ENCODE peak calls at places on chromosomes 7 and 10, in six cellular contexts. One of them, this sample, is unnamed.

GRCh38 chr10:88598060-88598459 is 11.5 kb downstream of the LIPJ start:
- DNase-seq in K562: no peak
- DNase-seq in SK-N-SH: no peak
- DNase-seq in GM12878: peak
- DNase-seq in HepG2: no peak
- DNase-seq in H1: no peak
- DNase-seq in this sample: peak

GRCh38 chr10:102072867-102073527 is 7.8 kb downstream of the HPS6 start:
- DNase-seq in K562: peak
- DNase-seq in SK-N-SH: peak
- DNase-seq in GM12878: no peak
- DNase-seq in HepG2: peak
- DNase-seq in H1: peak
- DNase-seq in this sample: peak

GRCh38 chr10:86287966-86288579 is 78.5 kb downstream of the GRID1 start:
- DNase-seq in K562: no peak
- DNase-seq in SK-N-SH: peak
- DNase-seq in GM12878: no peak
- DNase-seq in HepG2: no peak
- DNase-seq in H1: peak
- DNase-seq in this sample: no peak

GRCh38 chr7:40199076-40199802 is 64.4 kb downstream of the SUGCT start:
- DNase-seq in K562: peak
- DNase-seq in SK-N-SH: peak
- DNase-seq in GM12878: no peak
- DNase-seq in HepG2: no peak
- DNase-seq in H1: no peak
- DNase-seq in this sample: no peak

GRCh38 chr7:105209870-105210269 is 178.9 kb downstream of the SRPK2 start:
- DNase-seq in K562: no peak
- DNase-seq in SK-N-SH: peak
- DNase-seq in GM12878: no peak
- DNase-seq in HepG2: no peak
- DNase-seq in H1: no peak
- DNase-seq in this sample: no peak

GRCh38 chr10:98967601-98968000 is 268.1 kb downstream of the HPSE2 start:
- DNase-seq in K562: no peak
- DNase-seq in SK-N-SH: no peak
- DNase-seq in GM12878: no peak
- DNase-seq in HepG2: no peak
- DNase-seq in H1: no peak
- DNase-seq in this sample: no peak

GRCh38 chr7:44533301-44534055 is 7.7 kb downstream of the NPC1L1 start:
- DNase-seq in K562: no peak
- DNase-seq in SK-N-SH: peak
- DNase-seq in GM12878: no peak
- DNase-seq in HepG2: no peak
- DNase-seq in H1: no peak
- DNase-seq in this sample: no peak

GRCh38 chr7:40870108-40870507 is 735.3 kb downstream of the SUGCT start:
- DNase-seq in K562: no peak
- DNase-seq in SK-N-SH: no peak
- DNase-seq in GM12878: no peak
- DNase-seq in HepG2: no peak
- DNase-seq in H1: no peak
- DNase-seq in this sample: no peak

GRCh38 chr10:74093530-74094164 is 57.0 kb downstream of the AP3M1 start:
- DNase-seq in K562: no peak
- DNase-seq in SK-N-SH: no peak
- DNase-seq in GM12878: no peak
- DNase-seq in HepG2: no peak
- DNase-seq in H1: no peak
- DNase-seq in this sample: no peak

GRCh38 chr10:7417103-7417623 is 6.3 kb upstream of the SFMBT2 start:
- DNase-seq in K562: no peak
- DNase-seq in SK-N-SH: no peak
- DNase-seq in GM12878: no peak
- DNase-seq in HepG2: no peak
- DNase-seq in H1: no peak
- DNase-seq in this sample: no peak

GRCh38 chr10:109040622-109041021 is 882.7 kb downstream of the XPNPEP1 start:
- DNase-seq in K562: no peak
- DNase-seq in SK-N-SH: no peak
- DNase-seq in GM12878: no peak
- DNase-seq in HepG2: no peak
- DNase-seq in H1: no peak
- DNase-seq in this sample: no peak

GRCh38 chr7:12684186-12684585 is 3.2 kb upstream of the ARL4A start:
- DNase-seq in K562: no peak
- DNase-seq in SK-N-SH: no peak
- DNase-seq in GM12878: no peak
- DNase-seq in HepG2: no peak
- DNase-seq in H1: no peak
- DNase-seq in this sample: no peak

GRCh38 chr7:130823060-130823459 is 89.1 kb upstream of the KLF14 start:
- DNase-seq in K562: no peak
- DNase-seq in SK-N-SH: no peak
- DNase-seq in GM12878: no peak
- DNase-seq in HepG2: no peak
- DNase-seq in H1: no peak
- DNase-seq in this sample: no peak

GRCh38 chr7:69630292-69630691 is 32.0 kb downstream of the AUTS2 start:
- DNase-seq in K562: no peak
- DNase-seq in SK-N-SH: no peak
- DNase-seq in GM12878: no peak
- DNase-seq in HepG2: no peak
- DNase-seq in H1: no peak
- DNase-seq in this sample: no peak

GRCh38 chr10:70381491-70382421 is 669 bp downstream of the LRRC20 start:
- DNase-seq in K562: peak
- DNase-seq in SK-N-SH: peak
- DNase-seq in GM12878: no peak
- DNase-seq in HepG2: no peak
- DNase-seq in H1: peak
- DNase-seq in this sample: peak

GRCh38 chr7:21580073-21580521 is 37.3 kb downstream of the DNAH11 start:
- DNase-seq in K562: no peak
- DNase-seq in SK-N-SH: no peak
- DNase-seq in GM12878: peak
- DNase-seq in HepG2: no peak
- DNase-seq in H1: no peak
- DNase-seq in this sample: peak

GRCh38 chr7:74069086-74069541 is 14.5 kb upstream of the LIMK1 start:
- DNase-seq in K562: no peak
- DNase-seq in SK-N-SH: no peak
- DNase-seq in GM12878: no peak
- DNase-seq in HepG2: no peak
- DNase-seq in H1: no peak
- DNase-seq in this sample: no peak

GRCh38 chr7:137874390-137874789 is 27.6 kb upstream of the DGKI start:
- DNase-seq in K562: no peak
- DNase-seq in SK-N-SH: peak
- DNase-seq in GM12878: no peak
- DNase-seq in HepG2: no peak
- DNase-seq in H1: no peak
- DNase-seq in this sample: no peak

GRCh38 chr10:91864099-91864498 is 45.2 kb downstream of the FGFBP3 start:
- DNase-seq in K562: no peak
- DNase-seq in SK-N-SH: no peak
- DNase-seq in GM12878: no peak
- DNase-seq in HepG2: no peak
- DNase-seq in H1: no peak
- DNase-seq in this sample: no peak

GRCh38 chr7:102101111-102101551 is 185.5 kb upstream of the SH2B2 start:
- DNase-seq in K562: no peak
- DNase-seq in SK-N-SH: no peak
- DNase-seq in GM12878: no peak
- DNase-seq in HepG2: no peak
- DNase-seq in H1: peak
- DNase-seq in this sample: no peak

GRCh38 chr10:44382131-44382858 is 2.6 kb downstream of the CXCL12 start:
- DNase-seq in K562: no peak
- DNase-seq in SK-N-SH: no peak
- DNase-seq in GM12878: no peak
- DNase-seq in HepG2: no peak
- DNase-seq in H1: no peak
- DNase-seq in this sample: no peak

GRCh38 chr10:102433619-102434046 is 1.3 kb upstream of the CUEDC2 start:
- DNase-seq in K562: no peak
- DNase-seq in SK-N-SH: no peak
- DNase-seq in GM12878: no peak
- DNase-seq in HepG2: no peak
- DNase-seq in H1: no peak
- DNase-seq in this sample: peak

GRCh38 chr10:72133517-72133916 is 45.2 kb upstream of the SPOCK2 start:
- DNase-seq in K562: no peak
- DNase-seq in SK-N-SH: no peak
- DNase-seq in GM12878: peak
- DNase-seq in HepG2: peak
- DNase-seq in H1: no peak
- DNase-seq in this sample: peak

GRCh38 chr7:155153676-155154075 is 83.6 kb downstream of the HTR5A start:
- DNase-seq in K562: no peak
- DNase-seq in SK-N-SH: no peak
- DNase-seq in GM12878: no peak
- DNase-seq in HepG2: no peak
- DNase-seq in H1: no peak
- DNase-seq in this sample: no peak

GRCh38 chr7:46058424-46058823 is 137.4 kb upstream of the IGFBP3 start:
- DNase-seq in K562: no peak
- DNase-seq in SK-N-SH: no peak
- DNase-seq in GM12878: no peak
- DNase-seq in HepG2: no peak
- DNase-seq in H1: no peak
- DNase-seq in this sample: peak

GRCh38 chr10:119644215-119644826 is 6.9 kb upstream of the BAG3 start:
- DNase-seq in K562: no peak
- DNase-seq in SK-N-SH: no peak
- DNase-seq in GM12878: no peak
- DNase-seq in HepG2: peak
- DNase-seq in H1: peak
- DNase-seq in this sample: no peak
- TF ChIP-seq CTCF in K562: peak
- TF ChIP-seq CTCF in SK-N-SH: no peak
- TF ChIP-seq CTCF in GM12878: peak
- TF ChIP-seq CTCF in HepG2: peak
- TF ChIP-seq CTCF in H1: peak
- TF ChIP-seq CTCF in this sample: no peak

DNA sequence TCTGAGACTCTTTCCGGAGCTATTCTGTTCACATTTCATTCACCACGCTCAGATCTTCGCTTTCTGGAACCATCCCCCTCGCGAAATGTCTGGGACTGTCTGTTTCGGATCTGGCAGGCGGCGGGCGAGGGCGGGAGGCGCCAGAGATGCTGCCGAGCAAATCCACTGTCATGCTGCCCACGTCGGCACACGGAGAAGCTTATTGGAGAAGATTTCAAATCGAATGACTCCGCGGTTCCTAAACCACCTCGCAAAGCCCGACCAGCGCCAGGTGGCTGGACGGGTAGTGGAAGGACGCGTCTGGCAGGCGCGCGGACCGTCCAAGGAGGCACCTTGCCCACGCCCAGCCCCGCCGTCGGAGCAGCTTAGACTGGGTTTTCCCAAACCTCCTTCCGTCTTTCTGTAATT is 1.6 kb upstream of the OSBPL3 start:
- DNase-seq in K562: no peak
- DNase-seq in SK-N-SH: peak
- DNase-seq in GM12878: no peak
- DNase-seq in HepG2: no peak
- DNase-seq in H1: peak
- DNase-seq in this sample: no peak
- TF ChIP-seq POLR2AphosphoS5 in K562: no peak
- TF ChIP-seq POLR2AphosphoS5 in SK-N-SH: no peak
- TF ChIP-seq POLR2AphosphoS5 in GM12878: no peak
- TF ChIP-seq POLR2AphosphoS5 in HepG2: no peak
- TF ChIP-seq POLR2AphosphoS5 in H1: no peak
- TF ChIP-seq POLR2AphosphoS5 in this sample: no peak

GRCh38 chr10:61183971-61184370 is 240.0 kb upstream of the RHOBTB1 start:
- DNase-seq in K562: no peak
- DNase-seq in SK-N-SH: no peak
- DNase-seq in GM12878: no peak
- DNase-seq in HepG2: no peak
- DNase-seq in H1: no peak
- DNase-seq in this sample: no peak
- TF ChIP-seq GABPA in K562: no peak
- TF ChIP-seq GABPA in SK-N-SH: no peak
- TF ChIP-seq GABPA in GM12878: no peak
- TF ChIP-seq GABPA in HepG2: no peak
- TF ChIP-seq GABPA in H1: no peak
- TF ChIP-seq GABPA in this sample: no peak

GRCh38 chr7:42494199-42494710 is 257.2 kb upstream of the GLI3 start:
- DNase-seq in K562: no peak
- DNase-seq in SK-N-SH: no peak
- DNase-seq in GM12878: no peak
- DNase-seq in HepG2: no peak
- DNase-seq in H1: no peak
- DNase-seq in this sample: no peak

GRCh38 chr7:42495251-42495650 is 258.2 kb upstream of the GLI3 start:
- DNase-seq in K562: no peak
- DNase-seq in SK-N-SH: no peak
- DNase-seq in GM12878: no peak
- DNase-seq in HepG2: no peak
- DNase-seq in H1: no peak
- DNase-seq in this sample: no peak

GRCh38 chr7:42494722-42495121 is 257.7 kb upstream of the GLI3 start:
- DNase-seq in K562: no peak
- DNase-seq in SK-N-SH: no peak
- DNase-seq in GM12878: no peak
- DNase-seq in HepG2: no peak
- DNase-seq in H1: no peak
- DNase-seq in this sample: no peak

GRCh38 chr7:42492895-42493294 is 255.9 kb upstream of the GLI3 start:
- DNase-seq in K562: no peak
- DNase-seq in SK-N-SH: no peak
- DNase-seq in GM12878: no peak
- DNase-seq in HepG2: no peak
- DNase-seq in H1: no peak
- DNase-seq in this sample: no peak

DNA sequence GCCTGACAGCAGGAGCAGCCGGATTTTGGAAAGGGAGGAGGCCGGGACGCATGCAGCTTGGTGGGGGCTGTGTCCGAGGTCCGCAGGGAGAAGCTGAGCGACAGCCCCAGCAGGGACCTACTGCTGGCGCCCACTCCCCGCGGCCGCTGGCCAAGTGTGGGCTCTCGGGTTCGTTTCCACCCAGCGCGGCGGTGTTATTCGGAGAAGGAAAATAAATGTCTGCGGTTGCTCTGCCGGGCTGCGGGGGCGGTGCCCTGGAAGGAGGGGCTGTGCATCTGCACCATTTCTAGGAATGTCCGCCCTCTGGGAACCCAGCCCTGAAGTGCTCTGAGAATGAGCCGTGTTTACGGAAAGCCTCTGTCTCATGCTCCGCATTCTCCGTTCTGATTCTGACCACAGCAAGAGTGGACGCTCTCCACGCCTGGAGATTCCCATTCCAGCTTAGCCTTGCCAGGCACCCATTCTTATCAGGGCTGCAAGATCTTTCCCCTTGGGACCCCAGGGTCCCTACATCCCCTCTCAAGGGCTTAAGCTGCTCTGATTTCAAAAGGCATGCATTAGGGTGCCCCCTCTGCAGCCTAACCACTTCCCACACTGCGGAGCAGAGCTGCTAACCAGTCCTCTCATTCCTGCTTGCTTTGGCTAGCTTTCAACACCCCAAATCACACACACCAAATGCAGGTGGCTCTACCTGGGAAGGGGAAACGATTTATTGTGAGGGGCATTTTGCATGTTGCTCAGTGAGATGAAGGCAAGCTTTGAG is 256.6 kb upstream of the GLI3 start:
- DNase-seq in K562: peak
- DNase-seq in SK-N-SH: peak
- DNase-seq in GM12878: no peak
- DNase-seq in HepG2: no peak
- DNase-seq in H1: peak
- DNase-seq in this sample: no peak
- TF ChIP-seq CTCF in K562: no peak
- TF ChIP-seq CTCF in SK-N-SH: no peak
- TF ChIP-seq CTCF in GM12878: no peak
- TF ChIP-seq CTCF in HepG2: no peak
- TF ChIP-seq CTCF in H1: no peak
- TF ChIP-seq CTCF in this sample: no peak